ENCODE peak calls at places on chromosomes 12 and 14, in six cellular contexts. One of them, this sample, is unnamed.

GRCh38 chr14:95156765-95157194 is 549 bp downstream of the DICER1 start:
- DNase-seq in IMR-90: peak
- DNase-seq in GM23338: no peak
- DNase-seq in neural progenitor cell: no peak
- DNase-seq in hepatocyte: peak
- DNase-seq in BE2C: peak
- DNase-seq in this sample: peak

GRCh38 chr12:105480162-105480561 is 149.7 kb downstream of the C12orf75 start:
- DNase-seq in IMR-90: peak
- DNase-seq in GM23338: peak
- DNase-seq in neural progenitor cell: peak
- DNase-seq in hepatocyte: no peak
- DNase-seq in BE2C: no peak
- DNase-seq in this sample: no peak

GRCh38 chr14:58299665-58300202 is 1.4 kb downstream of the ARID4A start:
- DNase-seq in IMR-90: no peak
- DNase-seq in GM23338: peak
- DNase-seq in neural progenitor cell: peak
- DNase-seq in hepatocyte: peak
- DNase-seq in BE2C: no peak
- DNase-seq in this sample: no peak

GRCh38 chr14:51080622-51081021 is 14.3 kb downstream of the TRIM9 start:
- DNase-seq in IMR-90: no peak
- DNase-seq in GM23338: no peak
- DNase-seq in neural progenitor cell: no peak
- DNase-seq in hepatocyte: no peak
- DNase-seq in BE2C: no peak
- DNase-seq in this sample: no peak

GRCh38 chr12:128810182-128811127 is 13.3 kb downstream of the SLC15A4 start:
- DNase-seq in IMR-90: no peak
- DNase-seq in GM23338: no peak
- DNase-seq in neural progenitor cell: peak
- DNase-seq in hepatocyte: no peak
- DNase-seq in BE2C: no peak
- DNase-seq in this sample: no peak

GRCh38 chr14:68140111-68140741 is 320.6 kb downstream of the RAD51B start:
- DNase-seq in IMR-90: peak
- DNase-seq in GM23338: peak
- DNase-seq in neural progenitor cell: peak
- DNase-seq in hepatocyte: peak
- DNase-seq in BE2C: no peak
- DNase-seq in this sample: peak

GRCh38 chr14:96040836-96041371 is 1.7 kb downstream of the C14orf132 start:
- DNase-seq in IMR-90: peak
- DNase-seq in GM23338: no peak
- DNase-seq in neural progenitor cell: no peak
- DNase-seq in hepatocyte: peak
- DNase-seq in BE2C: no peak
- DNase-seq in this sample: no peak

GRCh38 chr14:35122696-35123387 is 490 bp downstream of the PRORP start:
- DNase-seq in IMR-90: peak
- DNase-seq in GM23338: peak
- DNase-seq in neural progenitor cell: no peak
- DNase-seq in hepatocyte: peak
- DNase-seq in BE2C: no peak
- DNase-seq in this sample: no peak

GRCh38 chr14:78593949-78594348 is 423.8 kb downstream of the NRXN3 start:
- DNase-seq in IMR-90: no peak
- DNase-seq in GM23338: no peak
- DNase-seq in neural progenitor cell: no peak
- DNase-seq in hepatocyte: no peak
- DNase-seq in BE2C: no peak
- DNase-seq in this sample: no peak

GRCh38 chr14:76531821-76532318 is 155.9 kb downstream of the ESRRB start:
- DNase-seq in IMR-90: no peak
- DNase-seq in GM23338: no peak
- DNase-seq in neural progenitor cell: no peak
- DNase-seq in hepatocyte: no peak
- DNase-seq in BE2C: no peak
- DNase-seq in this sample: peak

GRCh38 chr12:97476255-97476654 is 13.7 kb downstream of the RMST start:
- DNase-seq in IMR-90: no peak
- DNase-seq in GM23338: no peak
- DNase-seq in neural progenitor cell: no peak
- DNase-seq in hepatocyte: no peak
- DNase-seq in BE2C: no peak
- DNase-seq in this sample: no peak

GRCh38 chr12:77072833-77073495 is 7.6 kb upstream of the E2F7 start:
- DNase-seq in IMR-90: no peak
- DNase-seq in GM23338: no peak
- DNase-seq in neural progenitor cell: no peak
- DNase-seq in hepatocyte: no peak
- DNase-seq in BE2C: no peak
- DNase-seq in this sample: no peak

GRCh38 chr12:108468149-108468968 is 46.7 kb upstream of the FICD start:
- DNase-seq in IMR-90: peak
- DNase-seq in GM23338: peak
- DNase-seq in neural progenitor cell: peak
- DNase-seq in hepatocyte: peak
- DNase-seq in BE2C: no peak
- DNase-seq in this sample: peak

GRCh38 chr14:64789696-64790095 is 85.5 kb downstream of the PLEKHG3 start:
- DNase-seq in IMR-90: no peak
- DNase-seq in GM23338: no peak
- DNase-seq in neural progenitor cell: no peak
- DNase-seq in hepatocyte: no peak
- DNase-seq in BE2C: no peak
- DNase-seq in this sample: no peak

GRCh38 chr12:15779925-15780324 is 9.3 kb downstream of the EPS8 start:
- DNase-seq in IMR-90: no peak
- DNase-seq in GM23338: no peak
- DNase-seq in neural progenitor cell: no peak
- DNase-seq in hepatocyte: no peak
- DNase-seq in BE2C: no peak
- DNase-seq in this sample: no peak

GRCh38 chr12:109832534-109833306 is 478 bp downstream of the TRPV4 start:
- DNase-seq in IMR-90: no peak
- DNase-seq in GM23338: no peak
- DNase-seq in neural progenitor cell: no peak
- DNase-seq in hepatocyte: no peak
- DNase-seq in BE2C: no peak
- DNase-seq in this sample: no peak

GRCh38 chr12:105933671-105934665 is 204.8 kb downstream of the NUAK1 start:
- DNase-seq in IMR-90: peak
- DNase-seq in GM23338: no peak
- DNase-seq in neural progenitor cell: no peak
- DNase-seq in hepatocyte: peak
- DNase-seq in BE2C: no peak
- DNase-seq in this sample: no peak

GRCh38 chr14:66638688-66639087 is 130.7 kb downstream of the GPHN start:
- DNase-seq in IMR-90: peak
- DNase-seq in GM23338: no peak
- DNase-seq in neural progenitor cell: no peak
- DNase-seq in hepatocyte: no peak
- DNase-seq in BE2C: no peak
- DNase-seq in this sample: no peak

DNA sequence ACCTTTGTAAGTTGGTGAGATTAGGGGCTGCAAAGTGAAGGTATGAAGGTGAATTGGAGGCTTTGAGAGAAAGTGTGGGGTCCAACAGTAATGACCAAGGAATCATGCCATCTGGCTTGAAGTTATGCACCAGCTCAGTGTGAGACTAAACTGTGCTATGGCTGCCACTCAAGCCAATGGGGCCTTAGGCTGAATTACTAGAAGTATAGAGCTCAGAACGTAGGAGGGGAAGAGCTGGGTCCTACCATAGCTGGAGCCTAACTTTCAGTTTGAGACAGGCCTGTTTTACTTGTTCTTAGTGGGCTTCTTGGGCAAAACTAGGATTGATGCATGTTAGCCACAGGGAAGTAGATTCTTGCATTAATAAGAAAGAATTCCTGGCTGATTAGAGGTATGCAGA is 194.0 kb downstream of the TSPAN9 start:
- DNase-seq in IMR-90: no peak
- DNase-seq in GM23338: no peak
- DNase-seq in neural progenitor cell: no peak
- DNase-seq in hepatocyte: no peak
- DNase-seq in BE2C: no peak
- DNase-seq in this sample: no peak
- TF ChIP-seq CTCF in IMR-90: no peak
- TF ChIP-seq CTCF in GM23338: no peak
- TF ChIP-seq CTCF in neural progenitor cell: no peak
- TF ChIP-seq CTCF in hepatocyte: no peak
- TF ChIP-seq CTCF in BE2C: no peak
- TF ChIP-seq CTCF in this sample: no peak

DNA sequence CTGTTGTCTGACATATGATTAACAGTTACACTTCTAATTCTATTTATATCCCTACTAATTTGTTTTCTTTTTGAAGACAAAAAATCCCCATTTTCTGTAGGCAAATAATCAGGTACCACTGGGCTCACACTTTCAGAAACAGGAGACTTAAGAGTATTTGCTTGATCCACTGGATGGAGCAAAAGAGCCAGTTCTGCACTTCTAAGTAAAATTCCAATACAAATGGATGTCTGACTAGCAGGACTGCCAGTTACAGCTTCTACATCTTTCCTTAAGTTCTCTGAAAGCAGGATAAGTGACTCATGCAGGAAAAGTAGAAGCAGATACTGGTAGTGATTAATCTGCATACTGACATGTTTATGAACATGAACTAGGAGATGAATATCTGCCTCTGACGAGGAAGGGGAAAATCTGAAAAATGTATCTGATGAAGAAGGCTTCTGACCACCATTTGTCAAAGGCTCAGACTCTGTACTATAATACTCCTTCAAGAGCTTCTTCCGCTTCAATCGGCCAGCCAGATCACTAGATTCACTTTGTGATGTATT is 73.8 kb upstream of the ANKS1B start:
- DNase-seq in IMR-90: peak
- DNase-seq in GM23338: no peak
- DNase-seq in neural progenitor cell: no peak
- DNase-seq in hepatocyte: peak
- DNase-seq in BE2C: no peak
- DNase-seq in this sample: no peak
- TF ChIP-seq CTCF in IMR-90: peak
- TF ChIP-seq CTCF in GM23338: no peak
- TF ChIP-seq CTCF in neural progenitor cell: no peak
- TF ChIP-seq CTCF in hepatocyte: peak
- TF ChIP-seq CTCF in BE2C: peak
- TF ChIP-seq CTCF in this sample: no peak

GRCh38 chr12:48758186-48758585 is 30.7 kb downstream of the ADCY6 start:
- DNase-seq in IMR-90: no peak
- DNase-seq in GM23338: no peak
- DNase-seq in neural progenitor cell: no peak
- DNase-seq in hepatocyte: no peak
- DNase-seq in BE2C: no peak
- DNase-seq in this sample: no peak
- TF ChIP-seq CTCF in IMR-90: no peak
- TF ChIP-seq CTCF in GM23338: peak
- TF ChIP-seq CTCF in neural progenitor cell: peak
- TF ChIP-seq CTCF in hepatocyte: no peak
- TF ChIP-seq CTCF in BE2C: no peak
- TF ChIP-seq CTCF in this sample: no peak

GRCh38 chr12:89970646-89971192 is 262.1 kb upstream of the ATP2B1 start:
- DNase-seq in IMR-90: no peak
- DNase-seq in GM23338: no peak
- DNase-seq in neural progenitor cell: no peak
- DNase-seq in hepatocyte: no peak
- DNase-seq in BE2C: no peak
- DNase-seq in this sample: no peak
- TF ChIP-seq CTCF in IMR-90: no peak
- TF ChIP-seq CTCF in GM23338: no peak
- TF ChIP-seq CTCF in neural progenitor cell: no peak
- TF ChIP-seq CTCF in hepatocyte: no peak
- TF ChIP-seq CTCF in BE2C: no peak
- TF ChIP-seq CTCF in this sample: no peak

GRCh38 chr14:55929136-55929535 is 189.1 kb upstream of the PELI2 start:
- DNase-seq in IMR-90: no peak
- DNase-seq in GM23338: peak
- DNase-seq in neural progenitor cell: no peak
- DNase-seq in hepatocyte: no peak
- DNase-seq in BE2C: no peak
- DNase-seq in this sample: no peak
- TF ChIP-seq CTCF in IMR-90: no peak
- TF ChIP-seq CTCF in GM23338: no peak
- TF ChIP-seq CTCF in neural progenitor cell: no peak
- TF ChIP-seq CTCF in hepatocyte: no peak
- TF ChIP-seq CTCF in BE2C: no peak
- TF ChIP-seq CTCF in this sample: no peak

GRCh38 chr12:124681779-124682391 is 114.5 kb upstream of the NCOR2 start:
- DNase-seq in IMR-90: peak
- DNase-seq in GM23338: no peak
- DNase-seq in neural progenitor cell: no peak
- DNase-seq in hepatocyte: no peak
- DNase-seq in BE2C: peak
- DNase-seq in this sample: no peak

GRCh38 chr12:124679533-124680371 is 112.3 kb upstream of the NCOR2 start:
- DNase-seq in IMR-90: no peak
- DNase-seq in GM23338: no peak
- DNase-seq in neural progenitor cell: no peak
- DNase-seq in hepatocyte: no peak
- DNase-seq in BE2C: no peak
- DNase-seq in this sample: no peak

GRCh38 chr12:124679047-124679446 is 111.6 kb upstream of the NCOR2 start:
- DNase-seq in IMR-90: no peak
- DNase-seq in GM23338: no peak
- DNase-seq in neural progenitor cell: no peak
- DNase-seq in hepatocyte: no peak
- DNase-seq in BE2C: no peak
- DNase-seq in this sample: no peak

GRCh38 chr12:124682425-124683329 is 115.3 kb upstream of the NCOR2 start:
- DNase-seq in IMR-90: no peak
- DNase-seq in GM23338: no peak
- DNase-seq in neural progenitor cell: no peak
- DNase-seq in hepatocyte: no peak
- DNase-seq in BE2C: no peak
- DNase-seq in this sample: no peak

GRCh38 chr12:124680863-124681778 is 113.7 kb upstream of the NCOR2 start:
- DNase-seq in IMR-90: peak
- DNase-seq in GM23338: peak
- DNase-seq in neural progenitor cell: peak
- DNase-seq in hepatocyte: peak
- DNase-seq in BE2C: peak
- DNase-seq in this sample: no peak
- TF ChIP-seq CTCF in IMR-90: peak
- TF ChIP-seq CTCF in GM23338: peak
- TF ChIP-seq CTCF in neural progenitor cell: peak
- TF ChIP-seq CTCF in hepatocyte: peak
- TF ChIP-seq CTCF in BE2C: peak
- TF ChIP-seq CTCF in this sample: no peak

DNA sequence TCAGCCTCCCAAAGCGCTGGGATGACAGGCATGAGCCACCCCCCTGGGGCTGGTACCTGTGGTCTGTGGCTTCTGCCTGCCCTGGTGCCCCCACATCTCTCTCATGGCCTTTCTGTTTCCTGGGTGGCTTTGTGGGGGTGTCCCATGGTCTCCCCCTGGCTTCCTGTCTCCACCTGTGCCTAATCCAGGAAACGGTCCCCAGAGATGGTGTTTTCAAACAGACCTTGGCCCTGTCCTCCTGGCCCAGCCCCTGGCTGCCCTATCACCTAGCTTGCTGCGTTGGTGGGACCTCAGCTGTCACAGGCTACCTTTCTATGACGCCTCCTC is 18.1 kb downstream of the MEG3 start:
- DNase-seq in IMR-90: no peak
- DNase-seq in GM23338: no peak
- DNase-seq in neural progenitor cell: no peak
- DNase-seq in hepatocyte: no peak
- DNase-seq in BE2C: no peak
- DNase-seq in this sample: no peak
- TF ChIP-seq CTCF in IMR-90: no peak
- TF ChIP-seq CTCF in GM23338: no peak
- TF ChIP-seq CTCF in neural progenitor cell: no peak
- TF ChIP-seq CTCF in hepatocyte: no peak
- TF ChIP-seq CTCF in BE2C: no peak
- TF ChIP-seq CTCF in this sample: no peak